ENCODE peak calls at places on chromosomes 11 and 22, in nine cellular contexts. One of them, this sample, is unnamed.

GRCh38 chr11:6259638-6260019 is at the start of gene CCKBR:
- DNase-seq in ureter: no peak
- DNase-seq in activated naive CD4-positive, alpha-beta T cell treated with anti-CD3 and anti-CD28 coated beads for 36 hours: peak
- DNase-seq in neural progenitor cell: peak
- DNase-seq in adrenal gland: peak
- DNase-seq in body of pancreas: peak
- DNase-seq in stromal cell of bone marrow: no peak
- DNase-seq in IMR-90: no peak
- DNase-seq in activated T-helper 9 cell treated with anti-CD3 and anti-CD28 coated beads, Interleukin-2, amount 50 U/mL, for 16 hours: no peak
- DNase-seq in this sample: peak

GRCh38 chr11:8744423-8744822 is 61.8 kb downstream of the RPL27A start:
- DNase-seq in ureter: no peak
- DNase-seq in activated naive CD4-positive, alpha-beta T cell treated with anti-CD3 and anti-CD28 coated beads for 36 hours: peak
- DNase-seq in neural progenitor cell: no peak
- DNase-seq in adrenal gland: no peak
- DNase-seq in body of pancreas: no peak
- DNase-seq in stromal cell of bone marrow: no peak
- DNase-seq in IMR-90: no peak
- DNase-seq in activated T-helper 9 cell treated with anti-CD3 and anti-CD28 coated beads, Interleukin-2, amount 50 U/mL, for 16 hours: no peak
- DNase-seq in this sample: no peak

GRCh38 chr11:1122356-1123002 is 35.3 kb upstream of the MUC5AC start:
- DNase-seq in ureter: no peak
- DNase-seq in activated naive CD4-positive, alpha-beta T cell treated with anti-CD3 and anti-CD28 coated beads for 36 hours: peak
- DNase-seq in neural progenitor cell: no peak
- DNase-seq in adrenal gland: no peak
- DNase-seq in body of pancreas: no peak
- DNase-seq in stromal cell of bone marrow: no peak
- DNase-seq in IMR-90: no peak
- DNase-seq in activated T-helper 9 cell treated with anti-CD3 and anti-CD28 coated beads, Interleukin-2, amount 50 U/mL, for 16 hours: no peak
- DNase-seq in this sample: no peak

GRCh38 chr22:44764974-44765373 is 12.6 kb downstream of the ARHGAP8 start:
- DNase-seq in ureter: no peak
- DNase-seq in activated naive CD4-positive, alpha-beta T cell treated with anti-CD3 and anti-CD28 coated beads for 36 hours: no peak
- DNase-seq in neural progenitor cell: no peak
- DNase-seq in adrenal gland: no peak
- DNase-seq in body of pancreas: no peak
- DNase-seq in stromal cell of bone marrow: no peak
- DNase-seq in IMR-90: no peak
- DNase-seq in activated T-helper 9 cell treated with anti-CD3 and anti-CD28 coated beads, Interleukin-2, amount 50 U/mL, for 16 hours: no peak
- DNase-seq in this sample: no peak

GRCh38 chr11:62508336-62509058 is 38.1 kb downstream of the AHNAK start:
- DNase-seq in ureter: peak
- DNase-seq in activated naive CD4-positive, alpha-beta T cell treated with anti-CD3 and anti-CD28 coated beads for 36 hours: no peak
- DNase-seq in neural progenitor cell: peak
- DNase-seq in adrenal gland: peak
- DNase-seq in body of pancreas: peak
- DNase-seq in stromal cell of bone marrow: peak
- DNase-seq in IMR-90: peak
- DNase-seq in activated T-helper 9 cell treated with anti-CD3 and anti-CD28 coated beads, Interleukin-2, amount 50 U/mL, for 16 hours: no peak
- DNase-seq in this sample: peak

GRCh38 chr11:11157201-11157600 is 195.8 kb downstream of the CSNK2A3 start:
- DNase-seq in ureter: no peak
- DNase-seq in activated naive CD4-positive, alpha-beta T cell treated with anti-CD3 and anti-CD28 coated beads for 36 hours: peak
- DNase-seq in neural progenitor cell: peak
- DNase-seq in adrenal gland: peak
- DNase-seq in body of pancreas: peak
- DNase-seq in stromal cell of bone marrow: peak
- DNase-seq in IMR-90: peak
- DNase-seq in activated T-helper 9 cell treated with anti-CD3 and anti-CD28 coated beads, Interleukin-2, amount 50 U/mL, for 16 hours: no peak
- DNase-seq in this sample: peak

GRCh38 chr22:42419328-42419881 is 12.8 kb downstream of the NFAM1 start:
- DNase-seq in ureter: no peak
- DNase-seq in activated naive CD4-positive, alpha-beta T cell treated with anti-CD3 and anti-CD28 coated beads for 36 hours: no peak
- DNase-seq in neural progenitor cell: no peak
- DNase-seq in adrenal gland: no peak
- DNase-seq in body of pancreas: no peak
- DNase-seq in stromal cell of bone marrow: no peak
- DNase-seq in IMR-90: no peak
- DNase-seq in activated T-helper 9 cell treated with anti-CD3 and anti-CD28 coated beads, Interleukin-2, amount 50 U/mL, for 16 hours: no peak
- DNase-seq in this sample: no peak

GRCh38 chr11:2139118-2139490 is at the start of gene IGF2:
- DNase-seq in ureter: no peak
- DNase-seq in activated naive CD4-positive, alpha-beta T cell treated with anti-CD3 and anti-CD28 coated beads for 36 hours: no peak
- DNase-seq in neural progenitor cell: peak
- DNase-seq in adrenal gland: no peak
- DNase-seq in body of pancreas: no peak
- DNase-seq in stromal cell of bone marrow: no peak
- DNase-seq in IMR-90: no peak
- DNase-seq in activated T-helper 9 cell treated with anti-CD3 and anti-CD28 coated beads, Interleukin-2, amount 50 U/mL, for 16 hours: no peak
- DNase-seq in this sample: no peak

GRCh38 chr11:12239396-12240298 is 129.3 kb downstream of the MICAL2 start:
- DNase-seq in ureter: no peak
- DNase-seq in activated naive CD4-positive, alpha-beta T cell treated with anti-CD3 and anti-CD28 coated beads for 36 hours: no peak
- DNase-seq in neural progenitor cell: no peak
- DNase-seq in adrenal gland: no peak
- DNase-seq in body of pancreas: peak
- DNase-seq in stromal cell of bone marrow: no peak
- DNase-seq in IMR-90: peak
- DNase-seq in activated T-helper 9 cell treated with anti-CD3 and anti-CD28 coated beads, Interleukin-2, amount 50 U/mL, for 16 hours: no peak
- DNase-seq in this sample: peak

GRCh38 chr11:134579709-134580634 is 167.9 kb upstream of the B3GAT1 start:
- DNase-seq in ureter: no peak
- DNase-seq in activated naive CD4-positive, alpha-beta T cell treated with anti-CD3 and anti-CD28 coated beads for 36 hours: no peak
- DNase-seq in neural progenitor cell: no peak
- DNase-seq in adrenal gland: no peak
- DNase-seq in body of pancreas: peak
- DNase-seq in stromal cell of bone marrow: no peak
- DNase-seq in IMR-90: no peak
- DNase-seq in activated T-helper 9 cell treated with anti-CD3 and anti-CD28 coated beads, Interleukin-2, amount 50 U/mL, for 16 hours: no peak
- DNase-seq in this sample: peak

GRCh38 chr22:37633082-37633692 is 6.3 kb upstream of the SH3BP1 start:
- DNase-seq in ureter: no peak
- DNase-seq in activated naive CD4-positive, alpha-beta T cell treated with anti-CD3 and anti-CD28 coated beads for 36 hours: peak
- DNase-seq in neural progenitor cell: no peak
- DNase-seq in adrenal gland: no peak
- DNase-seq in body of pancreas: no peak
- DNase-seq in stromal cell of bone marrow: no peak
- DNase-seq in IMR-90: no peak
- DNase-seq in activated T-helper 9 cell treated with anti-CD3 and anti-CD28 coated beads, Interleukin-2, amount 50 U/mL, for 16 hours: no peak
- DNase-seq in this sample: no peak

GRCh38 chr11:33808228-33808828 is 34.0 kb upstream of the FBXO3 start:
- DNase-seq in ureter: peak
- DNase-seq in activated naive CD4-positive, alpha-beta T cell treated with anti-CD3 and anti-CD28 coated beads for 36 hours: peak
- DNase-seq in neural progenitor cell: peak
- DNase-seq in adrenal gland: peak
- DNase-seq in body of pancreas: peak
- DNase-seq in stromal cell of bone marrow: peak
- DNase-seq in IMR-90: peak
- DNase-seq in activated T-helper 9 cell treated with anti-CD3 and anti-CD28 coated beads, Interleukin-2, amount 50 U/mL, for 16 hours: peak
- DNase-seq in this sample: peak

GRCh38 chr11:78838417-78838816 is 263.8 kb upstream of the NARS2 start:
- DNase-seq in ureter: no peak
- DNase-seq in activated naive CD4-positive, alpha-beta T cell treated with anti-CD3 and anti-CD28 coated beads for 36 hours: no peak
- DNase-seq in neural progenitor cell: no peak
- DNase-seq in adrenal gland: no peak
- DNase-seq in body of pancreas: no peak
- DNase-seq in stromal cell of bone marrow: no peak
- DNase-seq in IMR-90: no peak
- DNase-seq in activated T-helper 9 cell treated with anti-CD3 and anti-CD28 coated beads, Interleukin-2, amount 50 U/mL, for 16 hours: no peak
- DNase-seq in this sample: peak

GRCh38 chr11:73186294-73186850 is 31.7 kb upstream of the P2RY2 start:
- DNase-seq in ureter: peak
- DNase-seq in activated naive CD4-positive, alpha-beta T cell treated with anti-CD3 and anti-CD28 coated beads for 36 hours: no peak
- DNase-seq in neural progenitor cell: no peak
- DNase-seq in adrenal gland: no peak
- DNase-seq in body of pancreas: no peak
- DNase-seq in stromal cell of bone marrow: peak
- DNase-seq in IMR-90: no peak
- DNase-seq in activated T-helper 9 cell treated with anti-CD3 and anti-CD28 coated beads, Interleukin-2, amount 50 U/mL, for 16 hours: no peak
- DNase-seq in this sample: no peak

GRCh38 chr11:90288207-90288821 is 65.5 kb upstream of the CHORDC1 start:
- DNase-seq in ureter: no peak
- DNase-seq in activated naive CD4-positive, alpha-beta T cell treated with anti-CD3 and anti-CD28 coated beads for 36 hours: no peak
- DNase-seq in neural progenitor cell: peak
- DNase-seq in adrenal gland: no peak
- DNase-seq in body of pancreas: no peak
- DNase-seq in stromal cell of bone marrow: peak
- DNase-seq in IMR-90: peak
- DNase-seq in activated T-helper 9 cell treated with anti-CD3 and anti-CD28 coated beads, Interleukin-2, amount 50 U/mL, for 16 hours: no peak
- DNase-seq in this sample: peak

GRCh38 chr22:49370841-49371301 is 456.8 kb downstream of the BRD1 start:
- DNase-seq in ureter: peak
- DNase-seq in activated naive CD4-positive, alpha-beta T cell treated with anti-CD3 and anti-CD28 coated beads for 36 hours: no peak
- DNase-seq in neural progenitor cell: no peak
- DNase-seq in adrenal gland: no peak
- DNase-seq in body of pancreas: no peak
- DNase-seq in stromal cell of bone marrow: no peak
- DNase-seq in IMR-90: no peak
- DNase-seq in activated T-helper 9 cell treated with anti-CD3 and anti-CD28 coated beads, Interleukin-2, amount 50 U/mL, for 16 hours: no peak
- DNase-seq in this sample: no peak

GRCh38 chr11:120239713-120240640 is at the start of gene POU2F3:
- DNase-seq in ureter: no peak
- DNase-seq in activated naive CD4-positive, alpha-beta T cell treated with anti-CD3 and anti-CD28 coated beads for 36 hours: peak
- DNase-seq in neural progenitor cell: peak
- DNase-seq in adrenal gland: no peak
- DNase-seq in body of pancreas: peak
- DNase-seq in stromal cell of bone marrow: no peak
- DNase-seq in IMR-90: no peak
- DNase-seq in activated T-helper 9 cell treated with anti-CD3 and anti-CD28 coated beads, Interleukin-2, amount 50 U/mL, for 16 hours: no peak
- DNase-seq in this sample: peak

GRCh38 chr11:35418847-35419712 is at the start of gene SLC1A2:
- DNase-seq in ureter: no peak
- DNase-seq in activated naive CD4-positive, alpha-beta T cell treated with anti-CD3 and anti-CD28 coated beads for 36 hours: peak
- DNase-seq in neural progenitor cell: peak
- DNase-seq in adrenal gland: no peak
- DNase-seq in body of pancreas: peak
- DNase-seq in stromal cell of bone marrow: no peak
- DNase-seq in IMR-90: peak
- DNase-seq in activated T-helper 9 cell treated with anti-CD3 and anti-CD28 coated beads, Interleukin-2, amount 50 U/mL, for 16 hours: no peak
- DNase-seq in this sample: peak

GRCh38 chr11:132058211-132058772 is 687.9 kb downstream of the NTM start:
- DNase-seq in ureter: no peak
- DNase-seq in activated naive CD4-positive, alpha-beta T cell treated with anti-CD3 and anti-CD28 coated beads for 36 hours: no peak
- DNase-seq in neural progenitor cell: no peak
- DNase-seq in adrenal gland: peak
- DNase-seq in body of pancreas: no peak
- DNase-seq in stromal cell of bone marrow: peak
- DNase-seq in IMR-90: peak
- DNase-seq in activated T-helper 9 cell treated with anti-CD3 and anti-CD28 coated beads, Interleukin-2, amount 50 U/mL, for 16 hours: no peak
- DNase-seq in this sample: no peak

GRCh38 chr11:80668039-80668438 is 1227.2 kb upstream of the TENM4 start:
- DNase-seq in ureter: no peak
- DNase-seq in activated naive CD4-positive, alpha-beta T cell treated with anti-CD3 and anti-CD28 coated beads for 36 hours: no peak
- DNase-seq in neural progenitor cell: no peak
- DNase-seq in adrenal gland: no peak
- DNase-seq in body of pancreas: no peak
- DNase-seq in stromal cell of bone marrow: no peak
- DNase-seq in IMR-90: no peak
- DNase-seq in activated T-helper 9 cell treated with anti-CD3 and anti-CD28 coated beads, Interleukin-2, amount 50 U/mL, for 16 hours: no peak
- DNase-seq in this sample: no peak

GRCh38 chr11:60376601-60377000 is 1.7 kb upstream of the MS4A7 start:
- DNase-seq in ureter: no peak
- DNase-seq in activated naive CD4-positive, alpha-beta T cell treated with anti-CD3 and anti-CD28 coated beads for 36 hours: no peak
- DNase-seq in neural progenitor cell: no peak
- DNase-seq in adrenal gland: no peak
- DNase-seq in body of pancreas: no peak
- DNase-seq in stromal cell of bone marrow: no peak
- DNase-seq in IMR-90: no peak
- DNase-seq in activated T-helper 9 cell treated with anti-CD3 and anti-CD28 coated beads, Interleukin-2, amount 50 U/mL, for 16 hours: no peak
- DNase-seq in this sample: no peak

GRCh38 chr11:65211293-65212105 is 29.8 kb downstream of the CAPN1 start:
- DNase-seq in ureter: no peak
- DNase-seq in activated naive CD4-positive, alpha-beta T cell treated with anti-CD3 and anti-CD28 coated beads for 36 hours: no peak
- DNase-seq in neural progenitor cell: no peak
- DNase-seq in adrenal gland: no peak
- DNase-seq in body of pancreas: no peak
- DNase-seq in stromal cell of bone marrow: no peak
- DNase-seq in IMR-90: no peak
- DNase-seq in activated T-helper 9 cell treated with anti-CD3 and anti-CD28 coated beads, Interleukin-2, amount 50 U/mL, for 16 hours: no peak
- DNase-seq in this sample: no peak

GRCh38 chr22:25898707-25899365 is 156.8 kb downstream of the MYO18B start:
- DNase-seq in ureter: no peak
- DNase-seq in activated naive CD4-positive, alpha-beta T cell treated with anti-CD3 and anti-CD28 coated beads for 36 hours: no peak
- DNase-seq in neural progenitor cell: peak
- DNase-seq in adrenal gland: no peak
- DNase-seq in body of pancreas: no peak
- DNase-seq in stromal cell of bone marrow: no peak
- DNase-seq in IMR-90: no peak
- DNase-seq in activated T-helper 9 cell treated with anti-CD3 and anti-CD28 coated beads, Interleukin-2, amount 50 U/mL, for 16 hours: no peak
- DNase-seq in this sample: no peak

GRCh38 chr22:44473580-44473979 is 24.5 kb downstream of the RTL6 start:
- DNase-seq in ureter: no peak
- DNase-seq in activated naive CD4-positive, alpha-beta T cell treated with anti-CD3 and anti-CD28 coated beads for 36 hours: no peak
- DNase-seq in neural progenitor cell: no peak
- DNase-seq in adrenal gland: no peak
- DNase-seq in body of pancreas: no peak
- DNase-seq in stromal cell of bone marrow: no peak
- DNase-seq in IMR-90: no peak
- DNase-seq in activated T-helper 9 cell treated with anti-CD3 and anti-CD28 coated beads, Interleukin-2, amount 50 U/mL, for 16 hours: no peak
- DNase-seq in this sample: no peak

GRCh38 chr11:22449441-22449840 is 111.3 kb downstream of the SLC17A6 start:
- DNase-seq in ureter: no peak
- DNase-seq in activated naive CD4-positive, alpha-beta T cell treated with anti-CD3 and anti-CD28 coated beads for 36 hours: no peak
- DNase-seq in neural progenitor cell: no peak
- DNase-seq in adrenal gland: no peak
- DNase-seq in body of pancreas: no peak
- DNase-seq in stromal cell of bone marrow: no peak
- DNase-seq in IMR-90: peak
- DNase-seq in activated T-helper 9 cell treated with anti-CD3 and anti-CD28 coated beads, Interleukin-2, amount 50 U/mL, for 16 hours: no peak
- DNase-seq in this sample: no peak

GRCh38 chr11:126992065-126992803 is 8.3 kb downstream of the KIRREL3 start:
- DNase-seq in ureter: no peak
- DNase-seq in activated naive CD4-positive, alpha-beta T cell treated with anti-CD3 and anti-CD28 coated beads for 36 hours: no peak
- DNase-seq in neural progenitor cell: no peak
- DNase-seq in adrenal gland: no peak
- DNase-seq in body of pancreas: no peak
- DNase-seq in stromal cell of bone marrow: peak
- DNase-seq in IMR-90: peak
- DNase-seq in activated T-helper 9 cell treated with anti-CD3 and anti-CD28 coated beads, Interleukin-2, amount 50 U/mL, for 16 hours: no peak
- DNase-seq in this sample: no peak

GRCh38 chr11:11780843-11781242 is 60.9 kb upstream of the USP47 start:
- DNase-seq in ureter: no peak
- DNase-seq in activated naive CD4-positive, alpha-beta T cell treated with anti-CD3 and anti-CD28 coated beads for 36 hours: no peak
- DNase-seq in neural progenitor cell: no peak
- DNase-seq in adrenal gland: no peak
- DNase-seq in body of pancreas: no peak
- DNase-seq in stromal cell of bone marrow: no peak
- DNase-seq in IMR-90: no peak
- DNase-seq in activated T-helper 9 cell treated with anti-CD3 and anti-CD28 coated beads, Interleukin-2, amount 50 U/mL, for 16 hours: no peak
- DNase-seq in this sample: peak

GRCh38 chr11:71336176-71336995 is 84.0 kb upstream of the SHANK2 start:
- DNase-seq in ureter: no peak
- DNase-seq in activated naive CD4-positive, alpha-beta T cell treated with anti-CD3 and anti-CD28 coated beads for 36 hours: no peak
- DNase-seq in neural progenitor cell: no peak
- DNase-seq in adrenal gland: no peak
- DNase-seq in body of pancreas: no peak
- DNase-seq in stromal cell of bone marrow: no peak
- DNase-seq in IMR-90: no peak
- DNase-seq in activated T-helper 9 cell treated with anti-CD3 and anti-CD28 coated beads, Interleukin-2, amount 50 U/mL, for 16 hours: no peak
- DNase-seq in this sample: no peak

GRCh38 chr22:19795617-19796008 is 35.0 kb downstream of the TBX1 start:
- DNase-seq in ureter: no peak
- DNase-seq in activated naive CD4-positive, alpha-beta T cell treated with anti-CD3 and anti-CD28 coated beads for 36 hours: no peak
- DNase-seq in neural progenitor cell: no peak
- DNase-seq in adrenal gland: no peak
- DNase-seq in body of pancreas: no peak
- DNase-seq in stromal cell of bone marrow: peak
- DNase-seq in IMR-90: peak
- DNase-seq in activated T-helper 9 cell treated with anti-CD3 and anti-CD28 coated beads, Interleukin-2, amount 50 U/mL, for 16 hours: no peak
- DNase-seq in this sample: no peak

GRCh38 chr11:117143390-117143789 is 697 bp upstream of the PAFAH1B2 start:
- DNase-seq in ureter: no peak
- DNase-seq in activated naive CD4-positive, alpha-beta T cell treated with anti-CD3 and anti-CD28 coated beads for 36 hours: peak
- DNase-seq in neural progenitor cell: peak
- DNase-seq in adrenal gland: peak
- DNase-seq in body of pancreas: peak
- DNase-seq in stromal cell of bone marrow: peak
- DNase-seq in IMR-90: peak
- DNase-seq in activated T-helper 9 cell treated with anti-CD3 and anti-CD28 coated beads, Interleukin-2, amount 50 U/mL, for 16 hours: no peak
- DNase-seq in this sample: peak

GRCh38 chr11:121523581-121524232 is 70.9 kb upstream of the SORL1-AS1 start:
- DNase-seq in ureter: no peak
- DNase-seq in activated naive CD4-positive, alpha-beta T cell treated with anti-CD3 and anti-CD28 coated beads for 36 hours: no peak
- DNase-seq in neural progenitor cell: peak
- DNase-seq in adrenal gland: no peak
- DNase-seq in body of pancreas: no peak
- DNase-seq in stromal cell of bone marrow: no peak
- DNase-seq in IMR-90: no peak
- DNase-seq in activated T-helper 9 cell treated with anti-CD3 and anti-CD28 coated beads, Interleukin-2, amount 50 U/mL, for 16 hours: no peak
- DNase-seq in this sample: peak

This sample was measured in NCI-H345.